ENCODE peak calls at places on chromosome 5, in five cellular contexts. One of them, this sample, is unnamed.

GRCh38 chr5:133106761-133107572 is 55.2 kb downstream of the HSPA4 start:
- DNase-seq in hepatocyte: no peak
- DNase-seq in sigmoid colon: no peak
- DNase-seq in pancreas: no peak
- DNase-seq in ovary: no peak
- DNase-seq in this sample: no peak

GRCh38 chr5:81513468-81513867 is 119.5 kb upstream of the ACOT12 start:
- DNase-seq in ovary: no peak
- DNase-seq in hepatocyte: no peak
- DNase-seq in sigmoid colon: no peak
- DNase-seq in pancreas: no peak
- DNase-seq in this sample: no peak

GRCh38 chr5:114447084-114447773 is 85.4 kb downstream of the KCNN2 start:
- DNase-seq in ovary: no peak
- DNase-seq in hepatocyte: no peak
- DNase-seq in pancreas: no peak
- DNase-seq in sigmoid colon: no peak
- DNase-seq in this sample: no peak

GRCh38 chr5:142478116-142478515 is 153.3 kb upstream of the SPRY4 start:
- DNase-seq in hepatocyte: no peak
- DNase-seq in pancreas: no peak
- DNase-seq in sigmoid colon: no peak
- DNase-seq in ovary: no peak
- DNase-seq in this sample: no peak

GRCh38 chr5:177430146-177430951 is 3.9 kb downstream of the GRK6 start:
- DNase-seq in ovary: no peak
- DNase-seq in hepatocyte: no peak
- DNase-seq in pancreas: no peak
- DNase-seq in sigmoid colon: no peak
- DNase-seq in this sample: no peak

GRCh38 chr5:132491368-132492364 is 1.1 kb upstream of the IRF1 start:
- DNase-seq in hepatocyte: peak; percentile 7
- DNase-seq in sigmoid colon: peak; percentile 72
- DNase-seq in pancreas: no peak
- DNase-seq in ovary: no peak
- DNase-seq in this sample: no peak

GRCh38 chr5:114266374-114266773 is 95.5 kb upstream of the KCNN2 start:
- DNase-seq in hepatocyte: no peak
- DNase-seq in ovary: no peak
- DNase-seq in pancreas: no peak
- DNase-seq in sigmoid colon: no peak
- DNase-seq in this sample: no peak

GRCh38 chr5:140821375-140822280 is at the start of gene PCDHA5:
- DNase-seq in ovary: no peak
- DNase-seq in pancreas: no peak
- DNase-seq in hepatocyte: no peak
- DNase-seq in sigmoid colon: no peak
- DNase-seq in this sample: no peak

GRCh38 chr5:159616967-159617366 is 286.7 kb upstream of the IL12B start:
- DNase-seq in ovary: no peak
- DNase-seq in pancreas: no peak
- DNase-seq in hepatocyte: no peak
- DNase-seq in sigmoid colon: no peak
- DNase-seq in this sample: no peak

GRCh38 chr5:99179206-99179605 is 250.4 kb upstream of the CHD1 start:
- DNase-seq in sigmoid colon: no peak
- DNase-seq in ovary: no peak
- DNase-seq in pancreas: no peak
- DNase-seq in hepatocyte: no peak
- DNase-seq in this sample: no peak

GRCh38 chr5:150082889-150083288 is 3.5 kb downstream of the CSF1R start:
- DNase-seq in pancreas: no peak
- DNase-seq in ovary: no peak
- DNase-seq in hepatocyte: no peak
- DNase-seq in sigmoid colon: no peak
- DNase-seq in this sample: no peak

GRCh38 chr5:32581010-32581785 is 4.2 kb upstream of the SUB1 start:
- DNase-seq in ovary: no peak
- DNase-seq in pancreas: no peak
- DNase-seq in hepatocyte: no peak
- DNase-seq in sigmoid colon: no peak
- DNase-seq in this sample: no peak

GRCh38 chr5:75395277-75395676 is 58.3 kb downstream of the HMGCR start:
- DNase-seq in ovary: no peak
- DNase-seq in pancreas: no peak
- DNase-seq in sigmoid colon: no peak
- DNase-seq in hepatocyte: no peak
- DNase-seq in this sample: no peak

GRCh38 chr5:38208782-38209378 is 49.5 kb upstream of the EGFLAM start:
- DNase-seq in ovary: peak; percentile 44
- DNase-seq in hepatocyte: peak; percentile 70
- DNase-seq in pancreas: no peak
- DNase-seq in sigmoid colon: no peak
- DNase-seq in this sample: no peak

GRCh38 chr5:756865-757345 is 27.6 kb downstream of the ZDHHC11B start:
- DNase-seq in sigmoid colon: peak; percentile 63
- DNase-seq in ovary: no peak
- DNase-seq in pancreas: no peak
- DNase-seq in hepatocyte: peak; percentile 66
- DNase-seq in this sample: no peak

GRCh38 chr5:148849461-148849860 is 23.1 kb downstream of the ADRB2 start:
- DNase-seq in ovary: no peak
- DNase-seq in hepatocyte: no peak
- DNase-seq in sigmoid colon: no peak
- DNase-seq in pancreas: no peak
- DNase-seq in this sample: no peak

GRCh38 chr5:59116231-59116900 is 533.5 kb downstream of the RAB3C start:
- DNase-seq in sigmoid colon: no peak
- DNase-seq in pancreas: no peak
- DNase-seq in hepatocyte: no peak
- DNase-seq in ovary: no peak
- DNase-seq in this sample: peak; percentile 55

GRCh38 chr5:11902304-11902703 is 1.9 kb downstream of the CTNND2 start:
- DNase-seq in hepatocyte: no peak
- DNase-seq in pancreas: peak; percentile 23
- DNase-seq in ovary: no peak
- DNase-seq in sigmoid colon: no peak
- DNase-seq in this sample: no peak

GRCh38 chr5:111755264-111755941 is 1.6 kb downstream of the NREP start:
- DNase-seq in ovary: no peak
- DNase-seq in pancreas: no peak
- DNase-seq in hepatocyte: no peak
- DNase-seq in sigmoid colon: no peak
- DNase-seq in this sample: no peak

GRCh38 chr5:52665544-52665943 is 122.2 kb upstream of the ITGA1 start:
- DNase-seq in ovary: no peak
- DNase-seq in sigmoid colon: no peak
- DNase-seq in pancreas: no peak
- DNase-seq in hepatocyte: no peak
- DNase-seq in this sample: no peak

GRCh38 chr5:172588380-172588779 is 52.7 kb upstream of the NEURL1B start:
- DNase-seq in pancreas: no peak
- DNase-seq in ovary: no peak
- DNase-seq in hepatocyte: no peak
- DNase-seq in sigmoid colon: peak; percentile 48
- DNase-seq in this sample: no peak

GRCh38 chr5:7728076-7728475 is 122.9 kb downstream of the CFAP90 start:
- DNase-seq in ovary: no peak
- DNase-seq in sigmoid colon: no peak
- DNase-seq in hepatocyte: peak; percentile 13
- DNase-seq in pancreas: no peak
- DNase-seq in this sample: no peak

GRCh38 chr5:89728750-89729149 is 680.8 kb downstream of the CETN3 start:
- DNase-seq in hepatocyte: no peak
- DNase-seq in pancreas: peak; percentile 29
- DNase-seq in sigmoid colon: peak; percentile 61
- DNase-seq in ovary: peak; percentile 35
- DNase-seq in this sample: no peak

GRCh38 chr5:84119252-84119651 is 265.4 kb downstream of the EDIL3 start:
- DNase-seq in hepatocyte: no peak
- DNase-seq in pancreas: no peak
- DNase-seq in sigmoid colon: no peak
- DNase-seq in ovary: no peak
- DNase-seq in this sample: no peak

GRCh38 chr5:174273325-174273724 is 227.8 kb downstream of the NSG2 start:
- DNase-seq in ovary: no peak
- DNase-seq in sigmoid colon: no peak
- DNase-seq in pancreas: no peak
- DNase-seq in hepatocyte: no peak
- DNase-seq in this sample: no peak

GRCh38 chr5:18102733-18103132 is 468.5 kb downstream of the TAF11L14 start:
- DNase-seq in pancreas: no peak
- DNase-seq in hepatocyte: no peak
- DNase-seq in ovary: no peak
- DNase-seq in sigmoid colon: no peak
- DNase-seq in this sample: no peak
- TF ChIP-seq CTCF in pancreas: no peak
- TF ChIP-seq CTCF in hepatocyte: no peak
- TF ChIP-seq CTCF in ovary: no peak
- TF ChIP-seq CTCF in sigmoid colon: no peak
- TF ChIP-seq CTCF in this sample: no peak

GRCh38 chr5:72109051-72109411 is 1.8 kb downstream of the MAP1B start:
- DNase-seq in ovary: no peak
- DNase-seq in sigmoid colon: no peak
- DNase-seq in hepatocyte: no peak
- DNase-seq in pancreas: no peak
- DNase-seq in this sample: no peak

GRCh38 chr5:72106922-72107873 is at the start of gene MAP1B:
- DNase-seq in sigmoid colon: peak; percentile 80
- DNase-seq in pancreas: peak; percentile 18
- DNase-seq in hepatocyte: peak; percentile 76
- DNase-seq in ovary: peak; percentile 63
- DNase-seq in this sample: no peak

GRCh38 chr5:72109625-72110024 is 2.4 kb downstream of the MAP1B start:
- DNase-seq in ovary: no peak
- DNase-seq in pancreas: no peak
- DNase-seq in hepatocyte: peak; percentile 18
- DNase-seq in sigmoid colon: no peak
- DNase-seq in this sample: no peak

GRCh38 chr5:72107874-72108199 is 562 bp downstream of the MAP1B start:
- DNase-seq in sigmoid colon: no peak
- DNase-seq in ovary: no peak
- DNase-seq in pancreas: peak; percentile 8
- DNase-seq in hepatocyte: peak; percentile 35
- DNase-seq in this sample: no peak

GRCh38 chr5:72108200-72109050 is 1.1 kb downstream of the MAP1B start:
- DNase-seq in sigmoid colon: peak; percentile 85
- DNase-seq in hepatocyte: peak; percentile 80
- DNase-seq in ovary: peak; percentile 73
- DNase-seq in pancreas: peak; percentile 24
- DNase-seq in this sample: no peak
- H3K4me3 ChIP-seq in sigmoid colon: peak overlapping the region; percentile 76
- H3K4me3 ChIP-seq in hepatocyte: peak overlapping the region; percentile 51
- H3K4me3 ChIP-seq in ovary: peak overlapping the region; percentile 75
- H3K4me3 ChIP-seq in pancreas: peak overlapping the region; percentile 51
- H3K4me3 ChIP-seq in this sample: peak overlapping the region; percentile 68

GRCh38 chr5:16774806-16775205 is 158.0 kb upstream of the RETREG1 start:
- DNase-seq in sigmoid colon: no peak
- DNase-seq in ovary: no peak
- DNase-seq in hepatocyte: no peak
- DNase-seq in pancreas: peak; percentile 37
- DNase-seq in this sample: no peak
- H3K36me3 ChIP-seq in sigmoid colon: no peaks in the 10 kb centered on the region
- H3K36me3 ChIP-seq in ovary: no peaks in the 10 kb centered on the region
- H3K36me3 ChIP-seq in hepatocyte: no peaks in the 10 kb centered on the region
- H3K36me3 ChIP-seq in pancreas: no peaks in the 10 kb centered on the region
- H3K36me3 ChIP-seq in this sample: peaks cover 11% of the 10 kb centered on the region

GRCh38 chr5:168991991-168992390 is 308.9 kb downstream of the SLIT3 start:
- DNase-seq in hepatocyte: no peak
- DNase-seq in ovary: no peak
- DNase-seq in pancreas: no peak
- DNase-seq in sigmoid colon: no peak
- DNase-seq in this sample: no peak

GRCh38 chr5:168991311-168991710 is 309.6 kb downstream of the SLIT3 start:
- DNase-seq in hepatocyte: no peak
- DNase-seq in ovary: no peak
- DNase-seq in sigmoid colon: no peak
- DNase-seq in pancreas: no peak
- DNase-seq in this sample: no peak

GRCh38 chr5:168989731-168990505 is 311.0 kb downstream of the SLIT3 start:
- DNase-seq in pancreas: no peak
- DNase-seq in ovary: no peak
- DNase-seq in sigmoid colon: no peak
- DNase-seq in hepatocyte: no peak
- DNase-seq in this sample: no peak

GRCh38 chr5:168995024-168995423 is 305.9 kb downstream of the SLIT3 start:
- DNase-seq in ovary: no peak
- DNase-seq in hepatocyte: no peak
- DNase-seq in pancreas: no peak
- DNase-seq in sigmoid colon: no peak
- DNase-seq in this sample: no peak

GRCh38 chr5:168992687-168993086 is 308.3 kb downstream of the SLIT3 start:
- DNase-seq in ovary: no peak
- DNase-seq in sigmoid colon: no peak
- DNase-seq in hepatocyte: peak; percentile 36
- DNase-seq in pancreas: no peak
- DNase-seq in this sample: no peak
- TF ChIP-seq CTCF in ovary: no peak
- TF ChIP-seq CTCF in sigmoid colon: no peak
- TF ChIP-seq CTCF in hepatocyte: peak; percentile 38
- TF ChIP-seq CTCF in pancreas: no peak
- TF ChIP-seq CTCF in this sample: no peak

GRCh38 chr5:134225780-134226440 is at the start of gene PPP2CA:
- DNase-seq in pancreas: peak; percentile 100
- DNase-seq in sigmoid colon: peak; percentile 100
- DNase-seq in ovary: peak; percentile 99
- DNase-seq in hepatocyte: peak; percentile 99
- DNase-seq in this sample: peak; percentile 98

GRCh38 chr5:134226441-134227192 is 744 bp upstream of the PPP2CA start:
- DNase-seq in hepatocyte: no peak
- DNase-seq in ovary: no peak
- DNase-seq in sigmoid colon: no peak
- DNase-seq in pancreas: no peak
- DNase-seq in this sample: no peak

GRCh38 chr5:134227786-134228185 is 1.9 kb upstream of the PPP2CA start:
- DNase-seq in pancreas: no peak
- DNase-seq in sigmoid colon: no peak
- DNase-seq in ovary: no peak
- DNase-seq in hepatocyte: peak; percentile 30
- DNase-seq in this sample: no peak

GRCh38 chr5:134228624-134229023 is 2.8 kb upstream of the PPP2CA start:
- DNase-seq in hepatocyte: no peak
- DNase-seq in pancreas: no peak
- DNase-seq in sigmoid colon: no peak
- DNase-seq in ovary: no peak
- DNase-seq in this sample: no peak

DNA sequence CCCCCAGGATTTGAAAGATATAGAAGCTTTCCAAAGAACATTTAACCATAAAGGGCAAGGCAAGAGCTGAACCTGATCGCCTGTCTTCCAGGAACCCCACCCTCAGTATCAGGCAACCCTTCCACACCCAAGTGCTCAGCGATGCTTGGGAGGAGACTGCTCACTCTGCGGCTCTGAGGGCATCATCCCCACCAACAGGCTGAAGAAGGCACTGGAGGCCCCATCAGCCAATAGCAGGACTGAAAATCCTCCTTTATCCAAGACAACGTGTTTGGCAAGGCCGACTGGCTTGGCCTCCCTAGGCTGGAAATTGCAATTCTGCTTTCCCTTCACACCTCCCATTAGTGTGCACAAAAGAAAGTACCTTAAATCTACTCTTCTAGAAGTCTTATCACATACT is 1.4 kb upstream of the PPP2CA start:
- DNase-seq in pancreas: peak; percentile 31
- DNase-seq in ovary: peak; percentile 26
- DNase-seq in sigmoid colon: peak; percentile 69
- DNase-seq in hepatocyte: peak; percentile 59
- DNase-seq in this sample: no peak
- H3K4me3 ChIP-seq in pancreas: no peak overlapping the region
- H3K4me3 ChIP-seq in ovary: no peak overlapping the region
- H3K4me3 ChIP-seq in sigmoid colon: peak overlapping the region; percentile 94
- H3K4me3 ChIP-seq in hepatocyte: peak overlapping the region; percentile 20
- H3K4me3 ChIP-seq in this sample: no peak overlapping the region

This sample was measured in BJ.